ENCODE peak calls at places on chromosomes 12 and 14, in eight cellular contexts. G is endothelial cell of umbilical vein, P is fibroblast of lung, J is stomach, V is mucosa of descending colon, K is BE2C, L is PC-3, B is A549. D is an unnamed sample.
A peak's percentile ranks its signal among the peaks of the same experiment; 100 is the strongest.

GRCh38 chr12:88549929-88550328 is 30.3 kb downstream of the KITLG start:
- DNase-seq in G (peak; percentile 50), P (no peak), J (no peak), V (no peak), K (no peak), L (no peak), B (no peak), D (no peak)

GRCh38 chr12:55957106-55957859 is 8.6 kb downstream of the PMEL start:
- DNase-seq in G (no peak), P (no peak), J (peak; percentile 79), V (peak; percentile 73), K (no peak), L (peak; percentile 34), B (no peak), D (peak; percentile 79)

GRCh38 chr12:89247962-89248361 is 104.3 kb downstream of the DUSP6 start:
- DNase-seq in G (no peak), P (no peak), J (no peak), V (no peak), K (no peak), L (no peak), B (no peak), D (no peak)

GRCh38 chr12:92509156-92509758 is 193.5 kb upstream of the PLEKHG7 start:
- DNase-seq in G (no peak), P (peak; percentile 26), J (no peak), V (no peak), K (no peak), L (peak; percentile 40), B (no peak), D (no peak)

GRCh38 chr12:107282628-107283027 is 189.3 kb upstream of the CRY1 start:
- DNase-seq in G (no peak), P (no peak), J (no peak), V (no peak), K (no peak), L (no peak), B (no peak), D (no peak)

GRCh38 chr14:101503431-101504095 is 57.7 kb upstream of the DIO3 start:
- DNase-seq in G (no peak), P (no peak), J (peak; percentile 22), V (no peak), K (no peak), L (no peak), B (no peak), D (no peak)

GRCh38 chr12:26987634-26988424 is 26.4 kb downstream of the TM7SF3 start:
- DNase-seq in G (no peak), P (peak; percentile 16), J (no peak), V (no peak), K (no peak), L (peak; percentile 72), B (no peak), D (no peak)

GRCh38 chr12:66043035-66043434 is 87.5 kb downstream of the LLPH start:
- DNase-seq in G (no peak), P (no peak), J (no peak), V (no peak), K (no peak), L (no peak), B (no peak), D (no peak)

GRCh38 chr14:105023144-105023543 is 2.3 kb upstream of the CDCA4 start:
- DNase-seq in G (peak; percentile 64), P (peak; percentile 44), J (no peak), V (no peak), K (no peak), L (peak; percentile 51), B (no peak), D (no peak)

GRCh38 chr14:98298481-98299227 is 973.3 kb downstream of the BCL11B start:
- DNase-seq in G (no peak), P (peak; percentile 10), J (no peak), V (no peak), K (no peak), L (no peak), B (no peak), D (no peak)
- TF ChIP-seq CTCF in G (no peak), P (no peak), J (no peak), V (no peak), K (no peak), L (no peak), B (no peak), D (no peak)

GRCh38 chr14:102937331-102938175 is 15.1 kb downstream of the AMN start:
- DNase-seq in G (no peak), P (no peak), J (no peak), V (no peak), K (no peak), L (no peak), B (no peak), D (no peak)
- H3K4me1 ChIP-seq in G (no peaks in the 10 kb centered on the region), P (no peaks in the 10 kb centered on the region), J (peaks cover 7% of the 10 kb centered on the region), V (peaks cover 2% of the 10 kb centered on the region), K (peaks cover 14% of the 10 kb centered on the region), L (no peaks in the 10 kb centered on the region), B (no peaks in the 10 kb centered on the region), D (no peaks in the 10 kb centered on the region)

GRCh38 chr12:54622463-54623183 is 12.1 kb downstream of the LACRT start:
- DNase-seq in G (no peak), P (no peak), J (no peak), V (no peak), K (no peak), L (peak; percentile 47), B (peak; percentile 16), D (no peak)
- TF ChIP-seq CTCF in G (no peak), P (peak; percentile 32), J (no peak), V (no peak), K (peak; percentile 32), L (peak; percentile 55), B (no peak), D (no peak)

GRCh38 chr12:124761876-124762275 is 101.8 kb downstream of the SCARB1 start:
- DNase-seq in G (no peak), P (peak; percentile 79), J (no peak), V (no peak), K (no peak), L (no peak), B (peak; percentile 43), D (no peak)
- H3K4me1 ChIP-seq in G (no peaks in the 10 kb centered on the region), P (peaks cover 6% of the 10 kb centered on the region), J (peaks cover 16% of the 10 kb centered on the region), V (peaks cover under 1% of the 10 kb centered on the region), K (peaks cover 8% of the 10 kb centered on the region), L (no peaks in the 10 kb centered on the region), B (peaks cover 15% of the 10 kb centered on the region), D (no peaks in the 10 kb centered on the region)

D was measured in colonic mucosa.